ENCODE peak calls at places on chromosomes 7 and 10, in seven cellular contexts. One of them, this sample, is unnamed. For H3K4me1, the result is how much of the 10 kb centered on the place peaks cover.

GRCh38 chr10:43595739-43596298 is 10.4 kb upstream of the ZNF485 start:
- DNase-seq in heart left ventricle: no peak
- DNase-seq in tibial artery: no peak
- DNase-seq in spleen: no peak
- DNase-seq in left ventricle myocardium inferior: no peak
- DNase-seq in colonic mucosa: no peak
- DNase-seq in hepatocyte: no peak
- DNase-seq in this sample: no peak

GRCh38 chr10:94108200-94108599 is 114.5 kb downstream of the PLCE1 start:
- DNase-seq in heart left ventricle: no peak
- DNase-seq in tibial artery: no peak
- DNase-seq in spleen: no peak
- DNase-seq in left ventricle myocardium inferior: no peak
- DNase-seq in colonic mucosa: no peak
- DNase-seq in hepatocyte: no peak
- DNase-seq in this sample: no peak

GRCh38 chr10:79413196-79413595 is 32.2 kb downstream of the ZCCHC24 start:
- DNase-seq in heart left ventricle: peak
- DNase-seq in tibial artery: no peak
- DNase-seq in spleen: peak
- DNase-seq in left ventricle myocardium inferior: peak
- DNase-seq in colonic mucosa: no peak
- DNase-seq in hepatocyte: no peak
- DNase-seq in this sample: no peak

GRCh38 chr10:47372726-47373125 is 11.4 kb downstream of the ZNF488 start:
- DNase-seq in heart left ventricle: no peak
- DNase-seq in tibial artery: peak
- DNase-seq in spleen: peak
- DNase-seq in left ventricle myocardium inferior: no peak
- DNase-seq in colonic mucosa: peak
- DNase-seq in hepatocyte: no peak
- DNase-seq in this sample: no peak

GRCh38 chr10:100392686-100393003 is 45.6 kb downstream of the SCD start:
- DNase-seq in heart left ventricle: no peak
- DNase-seq in tibial artery: no peak
- DNase-seq in spleen: no peak
- DNase-seq in left ventricle myocardium inferior: no peak
- DNase-seq in colonic mucosa: no peak
- DNase-seq in hepatocyte: no peak
- DNase-seq in this sample: no peak

GRCh38 chr10:5611899-5612680 is 54.3 kb downstream of the ASB13 start:
- DNase-seq in heart left ventricle: no peak
- DNase-seq in tibial artery: no peak
- DNase-seq in spleen: no peak
- DNase-seq in left ventricle myocardium inferior: no peak
- DNase-seq in colonic mucosa: no peak
- DNase-seq in hepatocyte: no peak
- DNase-seq in this sample: no peak

GRCh38 chr7:41624818-41625217 is 78.1 kb downstream of the INHBA start:
- DNase-seq in heart left ventricle: no peak
- DNase-seq in tibial artery: no peak
- DNase-seq in spleen: no peak
- DNase-seq in left ventricle myocardium inferior: no peak
- DNase-seq in colonic mucosa: no peak
- DNase-seq in hepatocyte: peak
- DNase-seq in this sample: no peak

GRCh38 chr7:94050046-94050445 is 45.9 kb upstream of the BET1 start:
- DNase-seq in heart left ventricle: no peak
- DNase-seq in tibial artery: peak
- DNase-seq in spleen: peak
- DNase-seq in left ventricle myocardium inferior: no peak
- DNase-seq in colonic mucosa: no peak
- DNase-seq in hepatocyte: no peak
- DNase-seq in this sample: no peak

GRCh38 chr7:129343099-129343700 is 91.0 kb upstream of the STRIP2 start:
- DNase-seq in heart left ventricle: no peak
- DNase-seq in tibial artery: no peak
- DNase-seq in spleen: no peak
- DNase-seq in left ventricle myocardium inferior: no peak
- DNase-seq in colonic mucosa: peak
- DNase-seq in hepatocyte: peak
- DNase-seq in this sample: no peak

GRCh38 chr7:82789883-82790609 is 346.5 kb upstream of the CACNA2D1 start:
- DNase-seq in heart left ventricle: no peak
- DNase-seq in tibial artery: no peak
- DNase-seq in spleen: no peak
- DNase-seq in left ventricle myocardium inferior: no peak
- DNase-seq in colonic mucosa: no peak
- DNase-seq in hepatocyte: no peak
- DNase-seq in this sample: no peak

GRCh38 chr7:48665361-48666135 is 258.8 kb upstream of the CDC14C start:
- DNase-seq in heart left ventricle: no peak
- DNase-seq in tibial artery: no peak
- DNase-seq in spleen: no peak
- DNase-seq in left ventricle myocardium inferior: no peak
- DNase-seq in colonic mucosa: no peak
- DNase-seq in hepatocyte: no peak
- DNase-seq in this sample: no peak

GRCh38 chr10:31083765-31084184 is 52.1 kb upstream of the ZNF438 start:
- DNase-seq in heart left ventricle: peak
- DNase-seq in tibial artery: peak
- DNase-seq in spleen: no peak
- DNase-seq in left ventricle myocardium inferior: no peak
- DNase-seq in colonic mucosa: peak
- DNase-seq in hepatocyte: peak
- DNase-seq in this sample: no peak

GRCh38 chr7:2541291-2542010 is 13.9 kb downstream of the BRAT1 start:
- DNase-seq in heart left ventricle: no peak
- DNase-seq in tibial artery: no peak
- DNase-seq in spleen: no peak
- DNase-seq in left ventricle myocardium inferior: no peak
- DNase-seq in colonic mucosa: no peak
- DNase-seq in hepatocyte: no peak
- DNase-seq in this sample: no peak

GRCh38 chr10:101330236-101331225 is 23.4 kb upstream of the BTRC start:
- DNase-seq in heart left ventricle: no peak
- DNase-seq in tibial artery: no peak
- DNase-seq in spleen: no peak
- DNase-seq in left ventricle myocardium inferior: no peak
- DNase-seq in colonic mucosa: no peak
- DNase-seq in hepatocyte: no peak
- DNase-seq in this sample: no peak

GRCh38 chr10:125120046-125120710 is 40.2 kb downstream of the CTBP2 start:
- DNase-seq in heart left ventricle: no peak
- DNase-seq in tibial artery: no peak
- DNase-seq in spleen: peak
- DNase-seq in left ventricle myocardium inferior: no peak
- DNase-seq in colonic mucosa: no peak
- DNase-seq in hepatocyte: no peak
- DNase-seq in this sample: no peak

GRCh38 chr7:6654113-6654841 is 17.2 kb downstream of the ZNF316 start:
- DNase-seq in heart left ventricle: no peak
- DNase-seq in tibial artery: no peak
- DNase-seq in spleen: no peak
- DNase-seq in left ventricle myocardium inferior: no peak
- DNase-seq in colonic mucosa: no peak
- DNase-seq in hepatocyte: no peak
- DNase-seq in this sample: no peak

GRCh38 chr10:120511165-120511564 is 54.1 kb downstream of the PLPP4 start:
- DNase-seq in heart left ventricle: no peak
- DNase-seq in tibial artery: no peak
- DNase-seq in spleen: no peak
- DNase-seq in left ventricle myocardium inferior: no peak
- DNase-seq in colonic mucosa: no peak
- DNase-seq in hepatocyte: no peak
- DNase-seq in this sample: no peak

GRCh38 chr10:33215154-33215553 is 119.3 kb downstream of the NRP1 start:
- DNase-seq in heart left ventricle: no peak
- DNase-seq in tibial artery: no peak
- DNase-seq in spleen: no peak
- DNase-seq in left ventricle myocardium inferior: no peak
- DNase-seq in colonic mucosa: no peak
- DNase-seq in hepatocyte: peak
- DNase-seq in this sample: no peak

GRCh38 chr7:28958235-28958945 is at the start of gene TRIL:
- DNase-seq in heart left ventricle: peak
- DNase-seq in tibial artery: peak
- DNase-seq in spleen: peak
- DNase-seq in left ventricle myocardium inferior: peak
- DNase-seq in colonic mucosa: peak
- DNase-seq in hepatocyte: peak
- DNase-seq in this sample: peak

GRCh38 chr7:46003896-46004875 is 83.1 kb upstream of the IGFBP3 start:
- DNase-seq in heart left ventricle: no peak
- DNase-seq in tibial artery: no peak
- DNase-seq in spleen: no peak
- DNase-seq in left ventricle myocardium inferior: no peak
- DNase-seq in colonic mucosa: no peak
- DNase-seq in hepatocyte: no peak
- DNase-seq in this sample: no peak

GRCh38 chr10:101310528-101311439 is 43.2 kb upstream of the BTRC start:
- DNase-seq in heart left ventricle: peak
- DNase-seq in tibial artery: no peak
- DNase-seq in spleen: peak
- DNase-seq in left ventricle myocardium inferior: peak
- DNase-seq in colonic mucosa: no peak
- DNase-seq in hepatocyte: peak
- DNase-seq in this sample: no peak

GRCh38 chr10:47008769-47009168 is 97.5 kb downstream of the PTPN20 start:
- DNase-seq in heart left ventricle: no peak
- DNase-seq in tibial artery: no peak
- DNase-seq in spleen: no peak
- DNase-seq in left ventricle myocardium inferior: no peak
- DNase-seq in colonic mucosa: no peak
- DNase-seq in hepatocyte: no peak
- DNase-seq in this sample: no peak

GRCh38 chr7:20229652-20230500 is 12.7 kb upstream of the MACC1 start:
- DNase-seq in heart left ventricle: no peak
- DNase-seq in tibial artery: no peak
- DNase-seq in spleen: no peak
- DNase-seq in left ventricle myocardium inferior: no peak
- DNase-seq in colonic mucosa: no peak
- DNase-seq in hepatocyte: no peak
- DNase-seq in this sample: no peak

GRCh38 chr7:67348171-67348570 is 351.5 kb downstream of the TYW1 start:
- DNase-seq in heart left ventricle: no peak
- DNase-seq in tibial artery: no peak
- DNase-seq in spleen: no peak
- DNase-seq in left ventricle myocardium inferior: no peak
- DNase-seq in colonic mucosa: peak
- DNase-seq in hepatocyte: no peak
- DNase-seq in this sample: no peak

GRCh38 chr7:137658194-137658900 is 188.4 kb downstream of the DGKI start:
- DNase-seq in heart left ventricle: no peak
- DNase-seq in tibial artery: no peak
- DNase-seq in spleen: no peak
- DNase-seq in left ventricle myocardium inferior: no peak
- DNase-seq in colonic mucosa: no peak
- DNase-seq in hepatocyte: no peak
- DNase-seq in this sample: no peak

GRCh38 chr7:155858521-155859061 is 46.3 kb upstream of the SHH start:
- DNase-seq in heart left ventricle: no peak
- DNase-seq in tibial artery: no peak
- DNase-seq in spleen: peak
- DNase-seq in left ventricle myocardium inferior: no peak
- DNase-seq in colonic mucosa: peak
- DNase-seq in hepatocyte: peak
- DNase-seq in this sample: no peak

GRCh38 chr7:18515067-18515466 is 19.5 kb downstream of the HDAC9 start:
- DNase-seq in heart left ventricle: no peak
- DNase-seq in tibial artery: no peak
- DNase-seq in spleen: no peak
- DNase-seq in left ventricle myocardium inferior: no peak
- DNase-seq in colonic mucosa: no peak
- DNase-seq in hepatocyte: no peak
- DNase-seq in this sample: no peak
- H3K4me1 ChIP-seq in heart left ventricle: under half
- H3K4me1 ChIP-seq in tibial artery: under half
- H3K4me1 ChIP-seq in spleen: under half
- H3K4me1 ChIP-seq in left ventricle myocardium inferior: under half
- H3K4me1 ChIP-seq in colonic mucosa: under half
- H3K4me1 ChIP-seq in hepatocyte: under half
- H3K4me1 ChIP-seq in this sample: under half

GRCh38 chr10:52950578-52950977 is 178.0 kb upstream of the MBL2 start:
- DNase-seq in heart left ventricle: no peak
- DNase-seq in tibial artery: no peak
- DNase-seq in spleen: peak
- DNase-seq in left ventricle myocardium inferior: no peak
- DNase-seq in colonic mucosa: no peak
- DNase-seq in hepatocyte: no peak
- DNase-seq in this sample: no peak
- TF ChIP-seq CTCF in heart left ventricle: no peak
- TF ChIP-seq CTCF in tibial artery: no peak
- TF ChIP-seq CTCF in spleen: no peak
- TF ChIP-seq CTCF in left ventricle myocardium inferior: no peak
- TF ChIP-seq CTCF in colonic mucosa: no peak
- TF ChIP-seq CTCF in hepatocyte: no peak
- TF ChIP-seq CTCF in this sample: no peak

GRCh38 chr7:141700291-141700847 is 1.6 kb downstream of the DENND11 start:
- DNase-seq in heart left ventricle: no peak
- DNase-seq in tibial artery: no peak
- DNase-seq in spleen: no peak
- DNase-seq in left ventricle myocardium inferior: no peak
- DNase-seq in colonic mucosa: no peak
- DNase-seq in hepatocyte: no peak
- DNase-seq in this sample: no peak

GRCh38 chr7:141697211-141697871 is 4.6 kb downstream of the DENND11 start:
- DNase-seq in heart left ventricle: no peak
- DNase-seq in tibial artery: no peak
- DNase-seq in spleen: no peak
- DNase-seq in left ventricle myocardium inferior: no peak
- DNase-seq in colonic mucosa: no peak
- DNase-seq in hepatocyte: no peak
- DNase-seq in this sample: no peak

GRCh38 chr7:141696386-141696785 is 5.6 kb downstream of the DENND11 start:
- DNase-seq in heart left ventricle: no peak
- DNase-seq in tibial artery: no peak
- DNase-seq in spleen: no peak
- DNase-seq in left ventricle myocardium inferior: no peak
- DNase-seq in colonic mucosa: peak
- DNase-seq in hepatocyte: no peak
- DNase-seq in this sample: no peak

GRCh38 chr7:141699860-141700259 is 2.1 kb downstream of the DENND11 start:
- DNase-seq in heart left ventricle: no peak
- DNase-seq in tibial artery: no peak
- DNase-seq in spleen: no peak
- DNase-seq in left ventricle myocardium inferior: no peak
- DNase-seq in colonic mucosa: no peak
- DNase-seq in hepatocyte: no peak
- DNase-seq in this sample: no peak

GRCh38 chr7:141698247-141699015 is 3.5 kb downstream of the DENND11 start:
- DNase-seq in heart left ventricle: no peak
- DNase-seq in tibial artery: no peak
- DNase-seq in spleen: no peak
- DNase-seq in left ventricle myocardium inferior: no peak
- DNase-seq in colonic mucosa: no peak
- DNase-seq in hepatocyte: no peak
- DNase-seq in this sample: no peak
- H3K4me1 ChIP-seq in heart left ventricle: under half
- H3K4me1 ChIP-seq in tibial artery: half or more
- H3K4me1 ChIP-seq in spleen: under half
- H3K4me1 ChIP-seq in left ventricle myocardium inferior: half or more
- H3K4me1 ChIP-seq in colonic mucosa: under half
- H3K4me1 ChIP-seq in hepatocyte: under half
- H3K4me1 ChIP-seq in this sample: under half

GRCh38 chr10:26860542-26861325 is at the start of gene ABI1:
- DNase-seq in heart left ventricle: peak
- DNase-seq in tibial artery: peak
- DNase-seq in spleen: peak
- DNase-seq in left ventricle myocardium inferior: peak
- DNase-seq in colonic mucosa: peak
- DNase-seq in hepatocyte: peak
- DNase-seq in this sample: peak
- TF ChIP-seq CTCF in heart left ventricle: no peak
- TF ChIP-seq CTCF in tibial artery: peak
- TF ChIP-seq CTCF in spleen: peak
- TF ChIP-seq CTCF in left ventricle myocardium inferior: no peak
- TF ChIP-seq CTCF in colonic mucosa: peak
- TF ChIP-seq CTCF in hepatocyte: peak
- TF ChIP-seq CTCF in this sample: peak

This sample was measured in ascending aorta.